ENCODE peak calls at places on chromosomes 4 and X, in four cellular contexts. One of them, this sample, is unnamed.

GRCh38 chrX:54482839-54483593 is 13.0 kb downstream of the FGD1 start:
- DNase-seq in GM12878: no peak
- DNase-seq in SK-N-SH: peak
- DNase-seq in HepG2: no peak
- DNase-seq in this sample: no peak

GRCh38 chrX:138754861-138755260 is 43.3 kb upstream of the FGF13 start:
- DNase-seq in GM12878: no peak
- DNase-seq in SK-N-SH: no peak
- DNase-seq in HepG2: no peak
- DNase-seq in this sample: no peak

GRCh38 chr4:105588252-105588651 is 35.8 kb downstream of the ARHGEF38 start:
- DNase-seq in SK-N-SH: no peak
- DNase-seq in GM12878: no peak
- DNase-seq in HepG2: no peak
- DNase-seq in this sample: no peak

GRCh38 chrX:38126179-38126578 is 94.5 kb downstream of the SRPX start:
- DNase-seq in GM12878: no peak
- DNase-seq in SK-N-SH: no peak
- DNase-seq in HepG2: no peak
- DNase-seq in this sample: no peak

GRCh38 chrX:150696836-150697235 is 3.6 kb downstream of the MTMR1 start:
- DNase-seq in HepG2: no peak
- DNase-seq in GM12878: no peak
- DNase-seq in SK-N-SH: no peak
- DNase-seq in this sample: no peak

GRCh38 chrX:2423293-2423692 is 77.5 kb downstream of the DHRSX start:
- DNase-seq in SK-N-SH: no peak
- DNase-seq in HepG2: no peak
- DNase-seq in GM12878: no peak
- DNase-seq in this sample: no peak

GRCh38 chr4:24731448-24731847 is 63.9 kb upstream of the SOD3 start:
- DNase-seq in GM12878: no peak
- DNase-seq in HepG2: no peak
- DNase-seq in SK-N-SH: no peak
- DNase-seq in this sample: no peak

GRCh38 chrX:43880439-43880838 is 1.8 kb downstream of the MAOB start:
- DNase-seq in GM12878: no peak
- DNase-seq in HepG2: no peak
- DNase-seq in SK-N-SH: no peak
- DNase-seq in this sample: no peak

GRCh38 chr4:184937030-184937710 is 81.1 kb upstream of the HELT start:
- DNase-seq in HepG2: no peak
- DNase-seq in SK-N-SH: no peak
- DNase-seq in GM12878: no peak
- DNase-seq in this sample: no peak

GRCh38 chr4:19438228-19438627 is 813.5 kb upstream of the SLIT2 start:
- DNase-seq in HepG2: no peak
- DNase-seq in SK-N-SH: no peak
- DNase-seq in GM12878: no peak
- DNase-seq in this sample: no peak

GRCh38 chrX:1355131-1355799 is 18.7 kb downstream of the IL3RA start:
- DNase-seq in HepG2: no peak
- DNase-seq in GM12878: no peak
- DNase-seq in SK-N-SH: no peak
- DNase-seq in this sample: no peak

GRCh38 chr4:24256547-24256946 is 327.8 kb downstream of the DHX15 start:
- DNase-seq in GM12878: no peak
- DNase-seq in SK-N-SH: no peak
- DNase-seq in HepG2: no peak
- DNase-seq in this sample: no peak

GRCh38 chrX:44735498-44735897 is 108.3 kb upstream of the DUSP21 start:
- DNase-seq in SK-N-SH: no peak
- DNase-seq in GM12878: no peak
- DNase-seq in HepG2: no peak
- DNase-seq in this sample: no peak

GRCh38 chrX:107713205-107714195 is 62.1 kb downstream of the TSC22D3 start:
- DNase-seq in SK-N-SH: no peak
- DNase-seq in GM12878: no peak
- DNase-seq in HepG2: no peak
- DNase-seq in this sample: no peak

GRCh38 chr4:87425711-87426110 is 3.3 kb downstream of the NUDT9 start:
- DNase-seq in SK-N-SH: no peak
- DNase-seq in GM12878: no peak
- DNase-seq in HepG2: no peak
- DNase-seq in this sample: no peak

GRCh38 chr4:174444390-174444789 is 77.9 kb downstream of the HPGD start:
- DNase-seq in GM12878: no peak
- DNase-seq in SK-N-SH: no peak
- DNase-seq in HepG2: no peak
- DNase-seq in this sample: no peak

GRCh38 chrX:10617964-10618342 is 2.4 kb downstream of the MID1 start:
- DNase-seq in GM12878: no peak
- DNase-seq in HepG2: no peak
- DNase-seq in SK-N-SH: peak
- DNase-seq in this sample: peak

GRCh38 chrX:12685541-12685940 is 105.7 kb upstream of the PRPS2 start:
- DNase-seq in HepG2: no peak
- DNase-seq in GM12878: no peak
- DNase-seq in SK-N-SH: no peak
- DNase-seq in this sample: no peak

GRCh38 chrX:21655901-21656586 is 2.1 kb downstream of the KLHL34 start:
- DNase-seq in GM12878: no peak
- DNase-seq in HepG2: no peak
- DNase-seq in SK-N-SH: peak
- DNase-seq in this sample: no peak

GRCh38 chr4:145381163-145381562 is 100.5 kb upstream of the SMAD1 start:
- DNase-seq in HepG2: no peak
- DNase-seq in GM12878: no peak
- DNase-seq in SK-N-SH: no peak
- DNase-seq in this sample: no peak

GRCh38 chrX:10939384-10939783 is 171.7 kb upstream of the HCCS start:
- DNase-seq in GM12878: no peak
- DNase-seq in HepG2: peak
- DNase-seq in SK-N-SH: no peak
- DNase-seq in this sample: peak

GRCh38 chr4:17241835-17242234 is 270.1 kb downstream of the QDPR start:
- DNase-seq in GM12878: no peak
- DNase-seq in HepG2: no peak
- DNase-seq in SK-N-SH: no peak
- DNase-seq in this sample: no peak

GRCh38 chr4:59060002-59060846 is 1950.0 kb upstream of the IGFBP7 start:
- DNase-seq in HepG2: no peak
- DNase-seq in GM12878: no peak
- DNase-seq in SK-N-SH: no peak
- DNase-seq in this sample: no peak

GRCh38 chrX:19840899-19841648 is 46.3 kb downstream of the SH3KBP1 start:
- DNase-seq in GM12878: peak
- DNase-seq in HepG2: peak
- DNase-seq in SK-N-SH: no peak
- DNase-seq in this sample: no peak

GRCh38 chr4:102736636-102737549 is 23.9 kb downstream of the MANBA start:
- DNase-seq in SK-N-SH: no peak
- DNase-seq in HepG2: no peak
- DNase-seq in GM12878: no peak
- DNase-seq in this sample: no peak

GRCh38 chr4:16875487-16875886 is 23.0 kb downstream of the LDB2 start:
- DNase-seq in HepG2: no peak
- DNase-seq in SK-N-SH: no peak
- DNase-seq in GM12878: no peak
- DNase-seq in this sample: no peak

GRCh38 chrX:920234-920799 is 289.7 kb downstream of the SHOX start:
- DNase-seq in SK-N-SH: no peak
- DNase-seq in HepG2: no peak
- DNase-seq in GM12878: no peak
- DNase-seq in this sample: no peak

GRCh38 chrX:134792077-134792476 is 133.8 kb upstream of the PLAC1 start:
- DNase-seq in SK-N-SH: no peak
- DNase-seq in GM12878: no peak
- DNase-seq in HepG2: no peak
- DNase-seq in this sample: no peak

GRCh38 chrX:11470231-11470630 is 177.0 kb downstream of the AMELX start:
- DNase-seq in HepG2: no peak
- DNase-seq in SK-N-SH: no peak
- DNase-seq in GM12878: no peak
- DNase-seq in this sample: no peak

GRCh38 chr4:164396439-164396838 is 357.5 kb upstream of the SMIM31 start:
- DNase-seq in SK-N-SH: no peak
- DNase-seq in GM12878: no peak
- DNase-seq in HepG2: no peak
- DNase-seq in this sample: no peak

GRCh38 chrX:45143455-45143854 is 57.2 kb downstream of the DIPK2B start:
- DNase-seq in SK-N-SH: no peak
- DNase-seq in GM12878: no peak
- DNase-seq in HepG2: peak
- DNase-seq in this sample: no peak

GRCh38 chr4:113020966-113021365 is 28.5 kb upstream of the ANK2 start:
- DNase-seq in HepG2: no peak
- DNase-seq in GM12878: no peak
- DNase-seq in SK-N-SH: no peak
- DNase-seq in this sample: no peak

GRCh38 chr4:145487626-145488025 is 6.0 kb downstream of the SMAD1 start:
- DNase-seq in HepG2: no peak
- DNase-seq in GM12878: peak
- DNase-seq in SK-N-SH: no peak
- DNase-seq in this sample: no peak

GRCh38 chr4:118939169-118939779 is 50.6 kb downstream of the SYNPO2 start:
- DNase-seq in HepG2: no peak
- DNase-seq in GM12878: no peak
- DNase-seq in SK-N-SH: no peak
- DNase-seq in this sample: no peak

GRCh38 chrX:27336466-27337091 is 126.6 kb downstream of the PPP4R3C start:
- DNase-seq in GM12878: no peak
- DNase-seq in SK-N-SH: peak
- DNase-seq in HepG2: peak
- DNase-seq in this sample: peak

GRCh38 chr4:6346373-6347110 is 76.9 kb downstream of the WFS1 start:
- DNase-seq in GM12878: no peak
- DNase-seq in SK-N-SH: no peak
- DNase-seq in HepG2: no peak
- DNase-seq in this sample: no peak

GRCh38 chr4:183738081-183738673 is 79.1 kb downstream of the TRAPPC11 start:
- DNase-seq in GM12878: peak
- DNase-seq in HepG2: no peak
- DNase-seq in SK-N-SH: no peak
- DNase-seq in this sample: peak

GRCh38 chrX:103669745-103670144 is 16.8 kb downstream of the MORF4L2 start:
- DNase-seq in SK-N-SH: no peak
- DNase-seq in GM12878: no peak
- DNase-seq in HepG2: no peak
- DNase-seq in this sample: no peak

GRCh38 chrX:103664363-103664762 is 22.1 kb downstream of the MORF4L2 start:
- DNase-seq in SK-N-SH: no peak
- DNase-seq in GM12878: no peak
- DNase-seq in HepG2: no peak
- DNase-seq in this sample: no peak

GRCh38 chrX:103663921-103664320 is 22.6 kb downstream of the MORF4L2 start:
- DNase-seq in GM12878: no peak
- DNase-seq in HepG2: no peak
- DNase-seq in SK-N-SH: no peak
- DNase-seq in this sample: no peak

GRCh38 chrX:103666202-103667107 is 20.0 kb downstream of the MORF4L2 start:
- DNase-seq in SK-N-SH: peak
- DNase-seq in HepG2: no peak
- DNase-seq in GM12878: no peak
- DNase-seq in this sample: no peak
- TF ChIP-seq PBX3 in SK-N-SH: no peak
- TF ChIP-seq PBX3 in HepG2: no peak
- TF ChIP-seq PBX3 in GM12878: no peak
- TF ChIP-seq PBX3 in this sample: no peak

DNA sequence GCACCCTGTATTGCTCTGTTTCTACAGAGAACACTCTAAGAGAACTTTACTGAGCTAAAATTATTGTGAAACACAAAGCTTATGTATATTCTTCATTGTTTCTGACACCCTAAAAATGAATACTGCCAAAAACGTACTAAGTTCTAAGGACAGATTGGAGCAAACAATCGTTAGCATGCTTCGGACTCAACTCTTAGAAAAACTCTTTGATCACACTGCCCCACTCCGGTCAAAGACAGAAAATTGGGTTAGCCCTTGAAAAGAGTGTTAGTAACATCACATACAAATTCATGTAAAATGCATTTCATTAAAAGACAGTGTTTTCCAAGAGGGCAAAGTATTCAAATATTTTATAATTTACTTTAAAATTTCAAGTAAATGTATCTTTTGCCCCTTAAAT is 177.4 kb downstream of the DCHS2 start:
- DNase-seq in HepG2: peak
- DNase-seq in GM12878: no peak
- DNase-seq in SK-N-SH: no peak
- DNase-seq in this sample: no peak
- TF ChIP-seq PBX3 in HepG2: no peak
- TF ChIP-seq PBX3 in GM12878: no peak
- TF ChIP-seq PBX3 in SK-N-SH: no peak
- TF ChIP-seq PBX3 in this sample: no peak

DNA sequence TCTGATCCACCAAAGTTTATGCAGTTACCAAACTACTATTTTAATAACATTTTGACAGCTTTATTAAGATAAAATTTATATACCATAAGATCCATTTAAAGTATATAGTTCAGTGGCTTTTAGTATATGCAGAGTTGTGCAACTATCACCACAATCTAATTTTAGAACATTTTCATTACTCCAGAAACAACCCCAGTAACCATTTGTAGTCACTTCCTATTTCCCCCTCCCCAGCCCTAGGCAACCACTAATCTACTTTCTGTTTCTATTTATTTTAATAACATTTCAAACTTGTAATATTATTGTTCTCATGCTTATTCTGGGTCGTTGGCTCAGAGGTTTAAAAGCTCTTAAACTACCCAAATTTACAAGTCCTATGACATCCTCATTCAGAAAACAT is 18.3 kb downstream of the XIAP start:
- DNase-seq in SK-N-SH: no peak
- DNase-seq in HepG2: no peak
- DNase-seq in GM12878: no peak
- DNase-seq in this sample: no peak
- TF ChIP-seq PBX3 in SK-N-SH: no peak
- TF ChIP-seq PBX3 in HepG2: no peak
- TF ChIP-seq PBX3 in GM12878: no peak
- TF ChIP-seq PBX3 in this sample: no peak

DNA sequence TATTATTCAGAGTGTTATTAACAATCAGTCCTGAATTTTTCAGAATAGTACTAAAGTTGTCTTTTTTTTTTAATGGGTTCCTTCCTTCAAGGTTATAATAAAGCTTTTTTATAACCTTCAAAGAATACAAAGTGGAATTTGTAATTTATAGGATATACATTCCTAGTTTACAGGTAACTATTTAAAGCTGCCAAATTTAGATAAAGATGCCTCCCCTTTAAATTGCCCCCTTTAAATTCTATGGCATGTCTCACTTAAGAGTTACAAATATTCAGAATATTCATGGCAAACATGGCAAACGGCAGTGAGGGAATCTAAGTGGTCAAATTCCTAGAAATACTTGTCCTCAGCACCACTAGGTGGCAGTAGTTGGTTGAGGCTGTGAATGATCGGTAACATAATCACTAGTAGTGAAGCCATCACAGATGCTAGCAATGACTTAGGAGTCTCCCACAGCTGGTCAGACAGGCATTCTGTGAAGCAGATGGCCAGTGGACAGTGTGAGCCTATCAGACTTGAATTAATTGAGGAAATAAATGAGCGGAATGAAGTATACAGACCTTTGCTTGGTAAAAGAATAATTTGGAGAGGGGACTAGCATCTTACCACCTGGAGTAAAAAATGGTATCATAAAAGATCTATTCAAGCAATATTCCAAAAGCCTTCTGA is 86.4 kb downstream of the CBR4 start:
- DNase-seq in GM12878: peak
- DNase-seq in SK-N-SH: peak
- DNase-seq in HepG2: peak
- DNase-seq in this sample: peak
- TF ChIP-seq PBX3 in GM12878: no peak
- TF ChIP-seq PBX3 in SK-N-SH: peak
- TF ChIP-seq PBX3 in HepG2: no peak
- TF ChIP-seq PBX3 in this sample: no peak

This sample was measured in A549.